ENCODE peak calls at places on chromosomes 5 and 9, in five cellular contexts. W is PC-3, P is GM23338, B is neural progenitor cell, N is HCT116. M is an unnamed sample.

GRCh38 chr5:112776301-112776856 is 38.7 kb downstream of the APC start:
- DNase-seq in W (peak; percentile 50), P (no peak), B (no peak), N (no peak), M (no peak)

GRCh38 chr5:35859101-35859661 is 2.5 kb downstream of the IL7R start:
- DNase-seq in W (peak; percentile 55), P (peak; percentile 2), B (peak; percentile 39), N (no peak), M (no peak)

GRCh38 chr9:98264510-98264909 is 9.1 kb upstream of the TBC1D2 start:
- DNase-seq in W (no peak), P (no peak), B (no peak), N (no peak), M (no peak)

GRCh38 chr9:6909186-6909585 is 151.4 kb downstream of the KDM4C start:
- DNase-seq in W (no peak), P (no peak), B (no peak), N (no peak), M (no peak)

GRCh38 chr5:398475-399295 is 44.3 kb upstream of the EXOC3 start:
- DNase-seq in W (no peak), P (peak; percentile 60), B (no peak), N (no peak), M (peak; percentile 5)

GRCh38 chr5:101675510-101675909 is 620.6 kb downstream of the SLCO4C1 start:
- DNase-seq in W (no peak), P (no peak), B (no peak), N (no peak), M (no peak)

GRCh38 chr5:167348980-167349379 is 942.5 kb upstream of the WWC1 start:
- DNase-seq in W (no peak), P (no peak), B (no peak), N (no peak), M (no peak)

GRCh38 chr9:74951107-74951720 is 1.5 kb downstream of the C9orf40 start:
- DNase-seq in W (no peak), P (no peak), B (no peak), N (no peak), M (no peak)

GRCh38 chr5:56202483-56202882 is 30.6 kb downstream of the ANKRD55 start:
- DNase-seq in W (no peak), P (no peak), B (no peak), N (no peak), M (no peak)

GRCh38 chr5:98772415-98773213 is 849 bp upstream of the RGMB start:
- DNase-seq in W (peak; percentile 96), P (peak; percentile 93), B (peak; percentile 92), N (peak; percentile 80), M (peak; percentile 78)

GRCh38 chr5:132221781-132222648 is 5.6 kb downstream of the P4HA2 start:
- DNase-seq in W (no peak), P (no peak), B (no peak), N (no peak), M (peak; percentile 65)

GRCh38 chr9:131516930-131517329 is 14.1 kb downstream of the UCK1 start:
- DNase-seq in W (no peak), P (no peak), B (no peak), N (no peak), M (no peak)
- H3K27ac ChIP-seq in W (no peak overlapping the region), P (no peak overlapping the region), B (no peak overlapping the region), N (no peak overlapping the region), M (no peak overlapping the region)

DNA sequence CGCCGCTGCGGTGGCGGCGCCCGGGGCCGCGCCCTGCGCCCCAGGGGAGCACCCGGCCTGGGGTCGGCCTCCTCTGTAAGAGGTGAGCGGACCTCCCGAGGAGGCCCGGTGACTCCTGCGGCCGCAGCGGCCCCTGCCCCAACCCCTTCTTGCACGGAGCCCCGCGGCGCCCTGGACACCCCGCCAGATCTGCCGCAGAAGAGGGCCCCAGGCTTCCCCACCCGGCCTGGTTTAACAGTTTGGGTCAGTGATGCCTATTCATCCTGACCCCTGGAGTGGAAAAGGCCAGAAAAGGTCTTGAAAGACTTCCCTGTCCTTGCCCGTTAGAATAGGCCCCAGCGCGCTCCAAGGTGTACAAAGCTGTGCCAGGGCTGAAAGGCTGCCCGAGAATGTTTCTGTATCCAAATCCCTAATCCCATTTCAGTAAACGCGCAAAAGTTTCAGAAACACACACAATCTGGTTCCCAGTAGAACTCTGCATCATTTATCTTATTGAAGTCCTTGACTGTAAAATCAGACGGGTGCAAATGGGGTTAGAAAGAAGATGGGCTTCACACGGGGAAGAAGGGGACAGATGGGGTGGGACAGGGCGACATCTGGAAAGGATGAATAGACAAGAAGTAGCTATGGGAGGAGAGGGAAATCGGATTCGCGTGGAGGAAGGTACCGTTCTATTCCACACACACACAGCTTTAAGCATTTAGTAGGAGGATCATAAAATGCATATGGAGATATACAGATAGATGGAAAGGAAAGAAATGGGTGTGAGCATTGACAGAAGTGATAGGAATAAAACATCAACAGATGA is 1.1 kb upstream of the SSBP2 start:
- DNase-seq in W (no peak), P (peak; percentile 55), B (peak; percentile 75), N (no peak), M (no peak)
- TF ChIP-seq EZH2phosphoT487 in W (no peak), P (no peak), B (no peak), N (no peak), M (no peak)

GRCh38 chr9:128636556-128637530 is 19.8 kb downstream of the DYNC2I2 start:
- DNase-seq in W (no peak), P (no peak), B (no peak), N (no peak), M (no peak)

GRCh38 chr9:128634651-128635262 is 21.9 kb downstream of the DYNC2I2 start:
- DNase-seq in W (no peak), P (no peak), B (no peak), N (no peak), M (no peak)

GRCh38 chr9:128635266-128636023 is 21.2 kb downstream of the DYNC2I2 start:
- DNase-seq in W (peak; percentile 97), P (peak; percentile 96), B (peak; percentile 66), N (peak; percentile 94), M (peak; percentile 96)

GRCh38 chr9:128637656-128638055 is 19.0 kb downstream of the DYNC2I2 start:
- DNase-seq in W (no peak), P (no peak), B (no peak), N (no peak), M (no peak)

DNA sequence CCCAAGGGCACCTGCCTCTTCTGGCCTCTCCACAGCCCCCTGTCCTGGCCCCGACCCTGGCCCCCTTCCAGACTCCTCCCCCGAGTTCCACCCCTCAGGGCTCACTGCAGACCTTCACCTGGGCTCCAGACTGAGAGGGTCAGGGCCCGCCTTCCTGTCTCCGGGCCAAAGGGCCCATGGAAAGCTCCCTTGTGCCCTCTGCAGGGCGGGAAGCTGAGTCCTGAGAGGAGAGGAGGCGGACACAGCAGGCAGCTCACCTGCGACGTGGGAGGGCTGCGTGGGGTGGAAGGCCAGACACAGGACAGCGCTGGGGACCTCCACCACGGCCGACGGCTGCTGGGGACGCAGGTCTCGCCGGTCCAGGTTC is 20.6 kb downstream of the DYNC2I2 start:
- DNase-seq in W (peak; percentile 74), P (peak; percentile 80), B (peak; percentile 48), N (no peak), M (peak; percentile 77)
- TF ChIP-seq CTCF in W (peak; percentile 42), P (peak; percentile 31), B (peak; percentile 29), N (peak; percentile 55), M (peak; percentile 21)

DNA sequence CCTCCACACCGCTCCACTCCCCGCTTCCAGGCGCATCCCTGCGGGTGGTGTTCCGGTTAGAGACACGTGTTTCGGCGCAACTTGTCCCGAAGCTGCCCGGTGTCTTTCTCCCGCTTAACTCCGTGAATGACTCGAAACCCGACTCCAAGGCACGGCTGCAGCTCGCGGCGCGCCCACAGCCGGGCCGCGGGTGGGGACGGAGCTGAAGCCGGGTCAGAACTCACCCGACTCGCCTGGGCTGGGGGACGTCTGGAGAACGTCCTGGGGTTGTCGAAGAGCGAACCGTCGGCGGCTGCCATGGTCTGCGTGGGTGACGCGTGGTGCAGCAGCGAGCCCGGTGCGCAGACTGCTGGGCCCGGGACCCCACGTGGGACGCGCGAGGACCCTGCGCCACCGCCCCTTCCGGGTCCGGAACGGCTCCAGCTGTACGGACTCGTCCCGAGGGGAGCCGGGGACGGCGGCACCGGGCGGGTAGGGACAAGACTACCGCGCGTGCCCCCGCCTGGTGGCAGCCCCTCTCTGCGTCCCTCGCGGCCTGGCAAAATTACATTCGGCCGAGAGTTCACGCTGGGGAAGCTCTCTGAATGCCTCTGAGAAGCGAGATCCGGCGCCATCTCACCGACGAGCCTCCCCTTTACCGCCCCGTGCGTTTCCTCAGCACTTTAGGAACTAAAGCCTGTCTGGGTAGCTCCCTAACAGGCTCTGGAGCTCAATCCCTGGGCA is at the start of gene DDX31:
- DNase-seq in W (peak; percentile 65), P (peak; percentile 89), B (peak; percentile 89), N (peak; percentile 40), M (peak; percentile 89)
- H3K27ac ChIP-seq in W (peak within 1 kb of the TSS; percentile 93), P (peak within 1 kb of the TSS; percentile 96), B (peak within 1 kb of the TSS; percentile 95), N (peak within 1 kb of the TSS; percentile 100), M (peak within 1 kb of the TSS; percentile 99)

DNA sequence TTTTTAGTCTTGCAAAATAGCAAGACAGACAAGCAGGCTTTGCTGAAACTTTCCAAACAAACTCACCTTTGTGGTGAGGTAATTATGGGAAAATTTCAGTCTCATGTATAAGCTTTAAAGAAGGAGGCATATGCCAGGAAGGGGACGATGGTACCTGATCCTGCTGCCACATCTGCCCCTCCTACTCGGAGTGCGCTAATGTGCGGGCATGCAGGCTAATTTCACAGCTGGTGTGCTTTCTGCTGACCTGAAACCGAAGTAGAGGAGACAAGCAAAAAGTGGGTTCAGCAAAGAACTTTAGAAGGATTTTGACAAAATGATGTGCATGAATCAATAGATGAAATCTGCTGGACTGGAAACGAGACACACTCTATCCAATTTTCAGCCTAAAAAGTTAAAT is 117.1 kb upstream of the IRX4 start:
- DNase-seq in W (no peak), P (no peak), B (no peak), N (no peak), M (no peak)
- TF ChIP-seq EZH2phosphoT487 in W (no peak), P (no peak), B (no peak), N (no peak), M (no peak)

GRCh38 chr9:120791161-120791560 is 2.1 kb downstream of the FBXW2 start:
- DNase-seq in W (peak; percentile 2), P (no peak), B (no peak), N (no peak), M (no peak)

GRCh38 chr9:120787906-120788305 is 5.3 kb downstream of the FBXW2 start:
- DNase-seq in W (no peak), P (no peak), B (no peak), N (no peak), M (no peak)

GRCh38 chr9:120792898-120793765 is at the start of gene FBXW2:
- DNase-seq in W (peak; percentile 85), P (peak; percentile 97), B (peak; percentile 96), N (peak; percentile 75), M (peak; percentile 95)
- TF ChIP-seq CTCF in W (no peak), P (no peak), B (no peak), N (no peak), M (no peak)

GRCh38 chr9:21095561-21095960 is 17.8 kb upstream of the IFNB1 start:
- DNase-seq in W (peak; percentile 28), P (no peak), B (no peak), N (no peak), M (no peak)
- H3K27ac ChIP-seq in W (no peak overlapping the region), P (no peak overlapping the region), B (no peak overlapping the region), N (no peak overlapping the region), M (peak overlapping the region; percentile 70)

M was measured in hepatocyte.